ENCODE peak calls at places on chromosomes 11 and 22, in eight cellular contexts. M is non-pigmented ciliary epithelial cell; L is stimulated activated naive CD4-positive, alpha-beta T cell; H is NCI-H460; Y is posterior cingulate gyrus; D is neural progenitor cell; S is CD4-positive, alpha-beta memory T cell; N is amniotic stem cell. T is an unnamed sample.
A peak's percentile ranks its signal among the peaks of the same experiment; 100 is the strongest.

GRCh38 chr11:405323-405975 is 9.3 kb downstream of the SIGIRR start:
- DNase-seq in M (no peak), L (no peak), H (no peak), Y (peak; percentile 33), D (no peak), S (no peak), N (no peak), T (no peak)

GRCh38 chr11:32328392-32328791 is 106.9 kb downstream of the WT1 start:
- DNase-seq in M (no peak), L (no peak), H (no peak), Y (no peak), D (no peak), S (no peak), N (no peak), T (no peak)

GRCh38 chr11:3853935-3854659 is 1.4 kb upstream of the STIM1 start:
- DNase-seq in M (no peak), L (peak; percentile 76), H (no peak), Y (no peak), D (no peak), S (peak; percentile 84), N (no peak), T (peak; percentile 92)

GRCh38 chr22:28477556-28477955 is 202.1 kb downstream of the TTC28 start:
- DNase-seq in M (no peak), L (no peak), H (no peak), Y (no peak), D (no peak), S (no peak), N (no peak), T (no peak)

GRCh38 chr11:13140028-13140870 is 131.1 kb downstream of the RASSF10 start:
- DNase-seq in M (no peak), L (no peak), H (no peak), Y (no peak), D (no peak), S (no peak), N (no peak), T (peak; percentile 63)

GRCh38 chr22:50308597-50308935 is 1.1 kb upstream of the PLXNB2 start:
- DNase-seq in M (no peak), L (no peak), H (no peak), Y (peak; percentile 53), D (peak; percentile 39), S (no peak), N (no peak), T (no peak)

GRCh38 chr11:70824590-70825300 is 426.4 kb downstream of the CTTN start:
- DNase-seq in M (no peak), L (no peak), H (no peak), Y (no peak), D (peak; percentile 48), S (no peak), N (no peak), T (no peak)

GRCh38 chr11:73154178-73154577 is 12.1 kb upstream of the FCHSD2 start:
- DNase-seq in M (no peak), L (no peak), H (no peak), Y (peak; percentile 13), D (no peak), S (peak; percentile 5), N (no peak), T (peak; percentile 96)

GRCh38 chr11:17412488-17413180 is 24.2 kb upstream of the KCNJ11 start:
- DNase-seq in M (no peak), L (no peak), H (no peak), Y (no peak), D (peak; percentile 89), S (no peak), N (no peak), T (no peak)

GRCh38 chr22:46798366-46799057 is 36.1 kb downstream of the TBC1D22A start:
- DNase-seq in M (peak; percentile 18), L (peak; percentile 56), H (peak; percentile 56), Y (peak; percentile 82), D (peak; percentile 82), S (peak; percentile 62), N (no peak), T (peak; percentile 82)

GRCh38 chr22:30038219-30038618 is 42.0 kb upstream of the HORMAD2 start:
- DNase-seq in M (peak; percentile 42), L (no peak), H (no peak), Y (no peak), D (no peak), S (no peak), N (no peak), T (no peak)

GRCh38 chr11:85048801-85049200 is 578.3 kb downstream of the DLG2 start:
- DNase-seq in M (no peak), L (no peak), H (no peak), Y (no peak), D (no peak), S (no peak), N (no peak), T (no peak)

GRCh38 chr11:96578379-96578778 is 188.6 kb downstream of the JRKL start:
- DNase-seq in M (no peak), L (no peak), H (no peak), Y (no peak), D (no peak), S (no peak), N (no peak), T (no peak)

GRCh38 chr22:43050995-43051394 is 36.0 kb upstream of the PACSIN2 start:
- DNase-seq in M (no peak), L (no peak), H (no peak), Y (no peak), D (peak; percentile 49), S (no peak), N (no peak), T (no peak)

GRCh38 chr22:23137905-23138520 is 3.8 kb downstream of the RSPH14 start:
- DNase-seq in M (no peak), L (peak; percentile 10), H (no peak), Y (no peak), D (no peak), S (peak; percentile 73), N (no peak), T (peak; percentile 90)

GRCh38 chr11:115324569-115325432 is 179.4 kb downstream of the CADM1 start:
- DNase-seq in M (no peak), L (no peak), H (peak; percentile 23), Y (no peak), D (peak; percentile 81), S (peak; percentile 25), N (peak; percentile 23), T (peak; percentile 69)

GRCh38 chr11:47916361-47916841 is 64.0 kb upstream of the PTPRJ start:
- DNase-seq in M (no peak), L (no peak), H (no peak), Y (no peak), D (peak; percentile 24), S (no peak), N (no peak), T (no peak)

GRCh38 chr11:70364745-70365535 is 33.4 kb upstream of the CTTN start:
- DNase-seq in M (no peak), L (no peak), H (no peak), Y (no peak), D (no peak), S (peak; percentile 45), N (no peak), T (no peak)

GRCh38 chr11:66136752-66137123 is 66.7 kb downstream of the PACS1 start:
- DNase-seq in M (no peak), L (no peak), H (no peak), Y (no peak), D (no peak), S (no peak), N (no peak), T (peak; percentile 81)

GRCh38 chr11:22778642-22779041 is 51.0 kb downstream of the SVIP start:
- DNase-seq in M (no peak), L (no peak), H (no peak), Y (no peak), D (no peak), S (no peak), N (no peak), T (no peak)

GRCh38 chr11:9568854-9569587 is 4.4 kb upstream of the WEE1 start:
- DNase-seq in M (peak; percentile 81), L (no peak), H (peak; percentile 46), Y (no peak), D (peak; percentile 14), S (peak; percentile 46), N (peak; percentile 90), T (peak; percentile 55)

GRCh38 chr22:26330971-26331625 is 98.0 kb upstream of the ASPHD2 start:
- DNase-seq in M (no peak), L (peak; percentile 35), H (peak; percentile 54), Y (peak; percentile 64), D (peak; percentile 76), S (peak; percentile 35), N (peak; percentile 15), T (peak; percentile 67)

GRCh38 chr11:34632105-34632780 is 11.3 kb downstream of the EHF start:
- DNase-seq in M (no peak), L (no peak), H (no peak), Y (peak; percentile 34), D (peak; percentile 39), S (no peak), N (no peak), T (no peak)

GRCh38 chr11:82999232-82999631 is 72.5 kb downstream of the RAB30 start:
- DNase-seq in M (no peak), L (no peak), H (no peak), Y (no peak), D (no peak), S (no peak), N (no peak), T (no peak)

GRCh38 chr11:68661697-68662603 is 22.4 kb upstream of the GAL start:
- DNase-seq in M (no peak), L (no peak), H (no peak), Y (no peak), D (no peak), S (no peak), N (no peak), T (no peak)

GRCh38 chr22:46031066-46031465 is 54.1 kb upstream of the WNT7B start:
- DNase-seq in M (no peak), L (no peak), H (no peak), Y (no peak), D (no peak), S (no peak), N (no peak), T (no peak)

GRCh38 chr11:110971110-110971509 is 258.9 kb upstream of the ARHGAP20 start:
- DNase-seq in M (peak; percentile 95), L (no peak), H (no peak), Y (no peak), D (no peak), S (no peak), N (no peak), T (no peak)

GRCh38 chr11:9203715-9204311 is 61.3 kb downstream of the DENND5A start:
- DNase-seq in M (no peak), L (peak; percentile 3), H (no peak), Y (peak; percentile 32), D (peak; percentile 47), S (peak; percentile 1), N (no peak), T (peak; percentile 29)

GRCh38 chr11:77542296-77542695 is 47.5 kb upstream of the AQP11 start:
- DNase-seq in M (peak; percentile 41), L (no peak), H (no peak), Y (no peak), D (no peak), S (no peak), N (no peak), T (no peak)

GRCh38 chr11:4826425-4826824 is 5.3 kb downstream of the OR51F2 start:
- DNase-seq in M (no peak), L (no peak), H (no peak), Y (no peak), D (peak; percentile 4), S (no peak), N (no peak), T (no peak)

GRCh38 chr11:10908215-10908990 is 50.5 kb upstream of the ZBED5 start:
- DNase-seq in M (peak; percentile 91), L (no peak), H (no peak), Y (no peak), D (no peak), S (no peak), N (peak; percentile 46), T (no peak)

GRCh38 chr11:127106142-127106541 is 105.6 kb upstream of the KIRREL3 start:
- DNase-seq in M (no peak), L (no peak), H (no peak), Y (no peak), D (peak; percentile 72), S (no peak), N (no peak), T (no peak)

GRCh38 chr11:71486320-71486719 is 33.3 kb downstream of the NADSYN1 start:
- DNase-seq in M (no peak), L (no peak), H (no peak), Y (no peak), D (no peak), S (no peak), N (no peak), T (no peak)

GRCh38 chr22:26681395-26681821 is 24.0 kb downstream of the MIAT start:
- DNase-seq in M (peak; percentile 78), L (no peak), H (no peak), Y (no peak), D (peak; percentile 83), S (no peak), N (no peak), T (no peak)